ENCODE peak calls at places on chromosomes 3 and 15, in ten cellular contexts. U is uterus; G is SJSA1; R is PC-9; X is CD8-positive, alpha-beta T cell; V is neural progenitor cell; D is psoas muscle; F is aorta; L is H1; A is HCT116. N is an unnamed sample.
A peak's percentile ranks its signal among the peaks of the same experiment; 100 is the strongest.

GRCh38 chr3:163745204-163745603 is 1333.1 kb downstream of the SI start:
- DNase-seq in U (no peak), G (no peak), R (no peak), X (no peak), V (no peak), D (no peak), F (no peak), L (no peak), A (no peak), N (no peak)

GRCh38 chr3:49642708-49643145 is 31.4 kb upstream of the APEH start:
- DNase-seq in U (no peak), G (no peak), R (no peak), X (no peak), V (no peak), D (no peak), F (no peak), L (no peak), A (no peak), N (no peak)

GRCh38 chr15:90106522-90107117 is 4.4 kb upstream of the IDH2 start:
- DNase-seq in U (peak; percentile 35), G (peak; percentile 57), R (peak; percentile 61), X (no peak), V (no peak), D (peak; percentile 66), F (no peak), L (no peak), A (no peak), N (peak; percentile 56)

GRCh38 chr3:195853036-195853435 is 41.3 kb upstream of the MUC4 start:
- DNase-seq in U (no peak), G (no peak), R (no peak), X (no peak), V (no peak), D (no peak), F (no peak), L (no peak), A (no peak), N (no peak)

GRCh38 chr15:68275165-68275746 is 2.3 kb upstream of the FEM1B start:
- DNase-seq in U (no peak), G (no peak), R (peak; percentile 93), X (no peak), V (no peak), D (no peak), F (no peak), L (no peak), A (no peak), N (no peak)

GRCh38 chr3:119469378-119470189 is 821 bp downstream of the POGLUT1 start:
- DNase-seq in U (no peak), G (no peak), R (no peak), X (no peak), V (no peak), D (no peak), F (no peak), L (no peak), A (no peak), N (peak; percentile 4)

GRCh38 chr3:115217678-115218451 is 70.8 kb upstream of the ZBTB20 start:
- DNase-seq in U (peak; percentile 17), G (peak; percentile 60), R (peak; percentile 40), X (no peak), V (peak; percentile 70), D (no peak), F (no peak), L (no peak), A (peak; percentile 42), N (peak; percentile 70)

GRCh38 chr15:23912191-23912590 is 225.1 kb upstream of the NDN start:
- DNase-seq in U (no peak), G (no peak), R (no peak), X (no peak), V (peak; percentile 81), D (no peak), F (no peak), L (peak; percentile 62), A (no peak), N (no peak)

GRCh38 chr15:91104111-91104510 is 4.1 kb downstream of the SV2B start:
- DNase-seq in U (no peak), G (no peak), R (no peak), X (no peak), V (no peak), D (peak; percentile 27), F (peak; percentile 55), L (no peak), A (no peak), N (no peak)

GRCh38 chr15:76916369-76916768 is 11.2 kb upstream of the SCAPER start:
- DNase-seq in U (no peak), G (no peak), R (no peak), X (no peak), V (no peak), D (no peak), F (no peak), L (no peak), A (no peak), N (no peak)
- H3K27me3 ChIP-seq in U (no peaks in the 10 kb centered on the region), G (peaks cover 12% of the 10 kb centered on the region), R (peaks cover 24% of the 10 kb centered on the region), X (peaks cover 1% of the 10 kb centered on the region), V (no peaks in the 10 kb centered on the region), D (no peaks in the 10 kb centered on the region), F (no peaks in the 10 kb centered on the region), L (no peaks in the 10 kb centered on the region), A (no peaks in the 10 kb centered on the region), N (no peaks in the 10 kb centered on the region)

GRCh38 chr15:66545249-66545648 is 20.5 kb downstream of the LCTL start:
- DNase-seq in U (no peak), G (no peak), R (no peak), X (no peak), V (no peak), D (no peak), F (no peak), L (no peak), A (no peak), N (no peak)

GRCh38 chr15:66542896-66543295 is 22.9 kb downstream of the LCTL start:
- DNase-seq in U (no peak), G (no peak), R (no peak), X (no peak), V (no peak), D (no peak), F (no peak), L (no peak), A (no peak), N (no peak)
- H3K36me3 ChIP-seq in U (no peaks in the 10 kb centered on the region), G (peaks cover 46% of the 10 kb centered on the region), R (no peaks in the 10 kb centered on the region), X (peaks cover 5% of the 10 kb centered on the region), V (peaks cover 11% of the 10 kb centered on the region), D (no peaks in the 10 kb centered on the region), F (peaks cover 2% of the 10 kb centered on the region), L (peaks cover 35% of the 10 kb centered on the region), A (peaks cover 5% of the 10 kb centered on the region), N (peaks cover 14% of the 10 kb centered on the region)

DNA sequence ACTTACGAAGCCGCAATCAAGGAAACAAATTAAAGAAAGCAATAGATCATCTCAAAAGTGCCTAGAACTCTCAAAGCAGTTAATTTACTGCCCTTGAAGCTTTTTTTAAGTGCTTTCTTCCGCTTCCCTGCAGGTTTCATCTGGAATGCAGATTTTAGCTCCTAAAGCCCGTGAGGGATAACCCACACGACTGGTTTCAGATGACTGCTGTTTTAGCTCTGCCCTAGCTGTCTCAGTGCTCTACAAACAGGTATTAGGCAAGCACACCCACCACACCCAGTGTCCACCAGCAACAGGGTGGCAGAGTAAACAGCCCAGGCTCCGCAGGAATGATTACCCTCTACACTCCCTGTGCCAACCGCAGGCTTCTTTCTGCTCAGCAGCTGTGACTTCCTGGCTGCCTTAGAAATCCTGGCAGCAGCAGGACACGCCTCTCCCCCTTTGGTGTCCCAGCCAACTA is 126.0 kb downstream of the FMN1 start:
- DNase-seq in U (no peak), G (peak; percentile 74), R (peak; percentile 97), X (no peak), V (peak; percentile 26), D (peak; percentile 40), F (no peak), L (no peak), A (no peak), N (no peak)
- H3K27me3 ChIP-seq in U (no peaks in the 10 kb centered on the region), G (no peaks in the 10 kb centered on the region), R (no peaks in the 10 kb centered on the region), X (no peaks in the 10 kb centered on the region), V (no peaks in the 10 kb centered on the region), D (no peaks in the 10 kb centered on the region), F (no peaks in the 10 kb centered on the region), L (no peaks in the 10 kb centered on the region), A (no peaks in the 10 kb centered on the region), N (no peaks in the 10 kb centered on the region)

GRCh38 chr3:170128259-170128976 is 53.1 kb downstream of the PHC3 start:
- DNase-seq in U (no peak), G (no peak), R (no peak), X (no peak), V (no peak), D (no peak), F (no peak), L (no peak), A (no peak), N (no peak)
- H3K36me3 ChIP-seq in U (no peaks in the 10 kb centered on the region), G (peaks cover 43% of the 10 kb centered on the region), R (peaks cover 30% of the 10 kb centered on the region), X (peaks cover 12% of the 10 kb centered on the region), V (peaks cover 16% of the 10 kb centered on the region), D (peaks cover 5% of the 10 kb centered on the region), F (no peaks in the 10 kb centered on the region), L (peaks cover 13% of the 10 kb centered on the region), A (peaks cover 7% of the 10 kb centered on the region), N (peaks cover 17% of the 10 kb centered on the region)

GRCh38 chr3:185827595-185828344 is 2.9 kb upstream of the IGF2BP2 start:
- DNase-seq in U (no peak), G (no peak), R (no peak), X (no peak), V (no peak), D (no peak), F (no peak), L (no peak), A (no peak), N (no peak)
- H3K27me3 ChIP-seq in U (no peaks in the 10 kb centered on the region), G (no peaks in the 10 kb centered on the region), R (no peaks in the 10 kb centered on the region), X (peaks cover 28% of the 10 kb centered on the region), V (no peaks in the 10 kb centered on the region), D (peaks cover 23% of the 10 kb centered on the region), F (no peaks in the 10 kb centered on the region), L (peaks cover 5% of the 10 kb centered on the region), A (no peaks in the 10 kb centered on the region), N (no peaks in the 10 kb centered on the region)

GRCh38 chr3:186802701-186803100 is 3.6 kb downstream of the RFC4 start:
- DNase-seq in U (no peak), G (no peak), R (no peak), X (no peak), V (no peak), D (no peak), F (no peak), L (no peak), A (no peak), N (no peak)

GRCh38 chr3:186798239-186798638 is 8.0 kb downstream of the RFC4 start:
- DNase-seq in U (no peak), G (no peak), R (no peak), X (no peak), V (no peak), D (no peak), F (no peak), L (no peak), A (no peak), N (no peak)

GRCh38 chr3:186800285-186800684 is 6.0 kb downstream of the RFC4 start:
- DNase-seq in U (no peak), G (no peak), R (no peak), X (no peak), V (no peak), D (no peak), F (no peak), L (no peak), A (no peak), N (no peak)
- H3K36me3 ChIP-seq in U (no peaks in the 10 kb centered on the region), G (peaks cover 79% of the 10 kb centered on the region), R (peaks cover 49% of the 10 kb centered on the region), X (peaks cover 7% of the 10 kb centered on the region), V (peaks cover 47% of the 10 kb centered on the region), D (no peaks in the 10 kb centered on the region), F (peaks cover 7% of the 10 kb centered on the region), L (peaks cover 91% of the 10 kb centered on the region), A (peaks cover 44% of the 10 kb centered on the region), N (peaks cover 9% of the 10 kb centered on the region)